ENCODE peak calls at places on chromosomes 5 and 9, in four cellular contexts. G, N, S and T are unnamed samples. For H3K4me1, the result is how much of the 10 kb centered on the place peaks cover.

GRCh38 chr5:119019431-119020348 is 31.3 kb upstream of the DTWD2 start:
- ATAC-seq in G (peak), N (peak), S (no peak), T (no peak)

GRCh38 chr5:36932699-36933098 is 56.1 kb downstream of the NIPBL start:
- ATAC-seq in G (no peak), N (peak), S (no peak), T (no peak)

GRCh38 chr5:160787247-160787646 is 64.8 kb downstream of the ATP10B start:
- ATAC-seq in G (peak), N (no peak), S (no peak), T (no peak)

GRCh38 chr5:82537646-82538306 is 259.6 kb upstream of the RPS23 start:
- ATAC-seq in G (no peak), N (peak), S (no peak), T (no peak)

GRCh38 chr9:94982211-94982610 is 255.7 kb downstream of the AOPEP start:
- ATAC-seq in G (no peak), N (no peak), S (no peak), T (no peak)

GRCh38 chr9:79889325-79889724 is 317.6 kb downstream of the TLE4 start:
- ATAC-seq in G (no peak), N (no peak), S (no peak), T (no peak)

GRCh38 chr9:76905984-76906861 is at the start of gene PRUNE2:
- ATAC-seq in G (peak), N (peak), S (no peak), T (peak)

GRCh38 chr9:133509179-133510083 is 15.3 kb downstream of the MYMK start:
- ATAC-seq in G (no peak), N (no peak), S (peak), T (no peak)

GRCh38 chr9:120438111-120438510 is 141.9 kb downstream of the CDK5RAP2 start:
- ATAC-seq in G (no peak), N (peak), S (peak), T (no peak)

GRCh38 chr5:81171769-81172168 is 61.4 kb upstream of the CKMT2 start:
- ATAC-seq in G (no peak), N (peak), S (peak), T (no peak)

GRCh38 chr5:143129910-143130703 is 273.4 kb downstream of the NR3C1 start:
- ATAC-seq in G (no peak), N (no peak), S (peak), T (no peak)

GRCh38 chr9:109499631-109500120 is 1.6 kb upstream of the PTPN3 start:
- ATAC-seq in G (peak), N (peak), S (peak), T (peak)

GRCh38 chr5:124054564-124054963 is 542.6 kb downstream of the CSNK1G3 start:
- ATAC-seq in G (no peak), N (no peak), S (no peak), T (no peak)

DNA sequence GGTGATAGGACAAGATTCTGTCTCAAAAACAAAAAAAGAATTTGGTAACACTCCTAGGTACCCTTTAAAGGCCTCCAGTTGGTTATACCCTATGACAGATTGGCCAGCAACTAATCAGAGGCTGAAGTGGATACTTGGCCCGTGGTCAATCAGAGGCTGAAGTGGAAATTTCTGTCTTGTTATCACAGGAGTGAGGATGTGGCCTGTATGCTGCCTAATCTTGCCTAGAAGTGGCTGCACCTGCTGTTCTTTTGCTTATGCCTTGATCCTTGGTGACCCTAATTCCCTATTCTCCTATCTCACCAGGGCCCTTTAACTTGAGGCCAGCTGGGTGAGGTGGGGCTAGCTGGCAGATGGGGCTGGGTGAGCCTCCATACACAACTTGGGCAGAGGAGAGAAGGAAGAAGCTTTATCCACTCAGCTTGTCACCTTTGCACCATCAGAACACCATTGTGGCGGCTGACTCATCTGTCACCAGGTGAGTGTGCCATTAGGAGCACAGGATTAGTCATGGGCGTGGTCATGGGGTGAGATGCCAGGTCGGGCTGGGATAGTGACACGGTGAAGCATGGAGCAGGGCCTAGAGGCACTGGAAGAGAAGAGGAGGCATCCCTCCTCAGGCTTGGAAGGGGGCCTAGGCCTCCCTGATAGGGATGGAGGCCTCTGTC is 41.5 kb downstream of the SAR1B start:
- ATAC-seq in G (no peak), N (peak), S (peak), T (no peak)
- H3K4me1 ChIP-seq in G (under half), N (under half), S (under half), T (under half)

GRCh38 chr5:14176888-14177287 is 33.7 kb downstream of the TRIO start:
- ATAC-seq in G (no peak), N (no peak), S (no peak), T (no peak)
- H3K4me1 ChIP-seq in G (under half), N (under half), S (half or more), T (under half)

DNA sequence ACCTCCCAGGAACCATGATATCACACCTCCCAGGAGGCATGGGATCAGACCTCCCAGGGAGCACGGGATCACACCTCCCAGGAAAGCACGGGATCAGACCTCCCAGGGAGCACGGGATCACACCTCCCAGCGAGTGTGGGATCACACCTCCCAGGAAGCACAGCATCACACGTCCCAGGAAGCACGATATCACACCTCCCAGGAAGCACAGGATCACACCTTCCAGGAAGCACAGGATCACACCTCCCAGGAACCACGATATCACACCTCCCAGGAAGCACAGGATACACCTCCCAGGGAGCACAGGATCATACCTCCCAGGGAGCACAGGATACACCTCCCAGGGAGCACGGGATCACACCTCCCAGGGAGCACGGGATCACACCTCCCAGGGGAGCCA is 30.0 kb upstream of the FCN2 start:
- ATAC-seq in G (no peak), N (no peak), S (no peak), T (no peak)
- H3K4me1 ChIP-seq in G (under half), N (under half), S (under half), T (under half)

DNA sequence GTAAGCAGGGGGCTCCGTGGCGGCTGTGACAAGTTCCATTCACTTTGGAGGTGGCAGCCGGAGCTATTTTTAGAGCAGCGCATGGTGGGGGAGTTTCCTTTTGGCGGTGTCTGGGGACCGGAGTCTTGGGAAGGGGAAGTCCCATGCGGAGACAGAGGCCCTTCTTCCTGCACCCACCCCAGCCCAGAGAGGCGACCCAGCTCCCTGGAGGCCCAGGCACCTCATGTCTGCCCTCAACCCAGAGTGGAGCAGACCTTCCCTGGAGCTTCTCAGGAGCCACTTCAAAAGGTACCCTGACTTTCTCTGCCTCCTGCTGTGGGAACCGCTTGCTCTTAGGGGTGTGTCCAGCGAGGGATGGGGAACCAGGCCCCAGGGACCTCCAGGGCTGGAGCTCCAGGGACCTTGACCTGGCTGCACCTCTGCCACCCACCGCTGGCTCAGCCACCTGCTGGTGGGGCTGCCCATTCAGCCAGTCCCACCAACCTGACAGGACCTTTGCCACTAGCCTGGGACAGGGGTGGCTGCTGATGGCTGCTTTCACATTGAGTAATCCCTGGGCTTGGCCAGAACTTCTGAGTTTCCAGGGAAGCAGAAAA is 34.1 kb downstream of the NEK6 start:
- ATAC-seq in G (peak), N (peak), S (no peak), T (no peak)
- H3K4me1 ChIP-seq in G (half or more), N (under half), S (under half), T (under half)

GRCh38 chr5:131536849-131537448 is 98.1 kb downstream of the RAPGEF6 start:
- ATAC-seq in G (no peak), N (no peak), S (no peak), T (no peak)
- H3K4me1 ChIP-seq in G (under half), N (under half), S (under half), T (under half)

GRCh38 chr5:154786414-154786813 is 31.2 kb downstream of the LARP1 start:
- ATAC-seq in G (no peak), N (no peak), S (no peak), T (no peak)
- H3K4me1 ChIP-seq in G (half or more), N (half or more), S (under half), T (half or more)

GRCh38 chr5:91079037-91079436 is 304.1 kb downstream of the ARRDC3 start:
- ATAC-seq in G (no peak), N (no peak), S (peak), T (peak)
- H3K4me1 ChIP-seq in G (under half), N (under half), S (under half), T (under half)